ENCODE peak calls at places on chromosomes 13 and 19, in four cellular contexts. One of them, this sample, is unnamed.

GRCh38 chr13:93476175-93476574 is 249.6 kb downstream of the GPC6 start:
- DNase-seq in fibroblast of lung: peak
- DNase-seq in stimulated activated CD4-positive, alpha-beta T cell treated with anti-CD3 and anti-CD28 coated beads, Interleukin-15, amount 100 ng/mL, for 1 hour: no peak
- DNase-seq in GM12865: no peak
- DNase-seq in this sample: no peak

GRCh38 chr13:106156468-106156867 is 379.0 kb downstream of the EFNB2 start:
- DNase-seq in fibroblast of lung: peak
- DNase-seq in stimulated activated CD4-positive, alpha-beta T cell treated with anti-CD3 and anti-CD28 coated beads, Interleukin-15, amount 100 ng/mL, for 1 hour: no peak
- DNase-seq in GM12865: no peak
- DNase-seq in this sample: peak

GRCh38 chr13:112888238-112889111 is 80.5 kb upstream of the MCF2L start:
- DNase-seq in fibroblast of lung: no peak
- DNase-seq in GM12865: no peak
- DNase-seq in stimulated activated CD4-positive, alpha-beta T cell treated with anti-CD3 and anti-CD28 coated beads, Interleukin-15, amount 100 ng/mL, for 1 hour: no peak
- DNase-seq in this sample: no peak

GRCh38 chr13:112940236-112940635 is 28.8 kb upstream of the MCF2L start:
- DNase-seq in fibroblast of lung: no peak
- DNase-seq in GM12865: no peak
- DNase-seq in stimulated activated CD4-positive, alpha-beta T cell treated with anti-CD3 and anti-CD28 coated beads, Interleukin-15, amount 100 ng/mL, for 1 hour: no peak
- DNase-seq in this sample: no peak

GRCh38 chr19:4660181-4660791 is 9.9 kb downstream of the MYDGF start:
- DNase-seq in stimulated activated CD4-positive, alpha-beta T cell treated with anti-CD3 and anti-CD28 coated beads, Interleukin-15, amount 100 ng/mL, for 1 hour: no peak
- DNase-seq in GM12865: no peak
- DNase-seq in fibroblast of lung: no peak
- DNase-seq in this sample: no peak

GRCh38 chr19:41552558-41552957 is 23.4 kb upstream of the CEACAM21 start:
- DNase-seq in GM12865: peak
- DNase-seq in stimulated activated CD4-positive, alpha-beta T cell treated with anti-CD3 and anti-CD28 coated beads, Interleukin-15, amount 100 ng/mL, for 1 hour: no peak
- DNase-seq in fibroblast of lung: no peak
- DNase-seq in this sample: no peak

GRCh38 chr13:106755542-106755941 is 187.6 kb upstream of the ARGLU1 start:
- DNase-seq in fibroblast of lung: no peak
- DNase-seq in GM12865: no peak
- DNase-seq in stimulated activated CD4-positive, alpha-beta T cell treated with anti-CD3 and anti-CD28 coated beads, Interleukin-15, amount 100 ng/mL, for 1 hour: no peak
- DNase-seq in this sample: no peak

GRCh38 chr13:41577437-41577836 is 120.1 kb downstream of the RGCC start:
- DNase-seq in GM12865: no peak
- DNase-seq in stimulated activated CD4-positive, alpha-beta T cell treated with anti-CD3 and anti-CD28 coated beads, Interleukin-15, amount 100 ng/mL, for 1 hour: no peak
- DNase-seq in fibroblast of lung: peak
- DNase-seq in this sample: no peak

GRCh38 chr13:39417643-39418042 is 185.3 kb downstream of the LHFPL6 start:
- DNase-seq in GM12865: no peak
- DNase-seq in stimulated activated CD4-positive, alpha-beta T cell treated with anti-CD3 and anti-CD28 coated beads, Interleukin-15, amount 100 ng/mL, for 1 hour: no peak
- DNase-seq in fibroblast of lung: peak
- DNase-seq in this sample: no peak

GRCh38 chr13:106500450-106500849 is 35.0 kb downstream of the EFNB2 start:
- DNase-seq in stimulated activated CD4-positive, alpha-beta T cell treated with anti-CD3 and anti-CD28 coated beads, Interleukin-15, amount 100 ng/mL, for 1 hour: no peak
- DNase-seq in fibroblast of lung: no peak
- DNase-seq in GM12865: no peak
- DNase-seq in this sample: no peak

GRCh38 chr19:45451181-45451849 is 16.5 kb upstream of the FOSB start:
- DNase-seq in GM12865: peak
- DNase-seq in stimulated activated CD4-positive, alpha-beta T cell treated with anti-CD3 and anti-CD28 coated beads, Interleukin-15, amount 100 ng/mL, for 1 hour: peak
- DNase-seq in fibroblast of lung: peak
- DNase-seq in this sample: peak

GRCh38 chr19:34667349-34668076 is 9.4 kb downstream of the SCGB2B2 start:
- DNase-seq in stimulated activated CD4-positive, alpha-beta T cell treated with anti-CD3 and anti-CD28 coated beads, Interleukin-15, amount 100 ng/mL, for 1 hour: no peak
- DNase-seq in fibroblast of lung: peak
- DNase-seq in GM12865: no peak
- DNase-seq in this sample: no peak

GRCh38 chr19:15418112-15418587 is 638 bp downstream of the AKAP8L start:
- DNase-seq in GM12865: no peak
- DNase-seq in fibroblast of lung: peak
- DNase-seq in stimulated activated CD4-positive, alpha-beta T cell treated with anti-CD3 and anti-CD28 coated beads, Interleukin-15, amount 100 ng/mL, for 1 hour: no peak
- DNase-seq in this sample: no peak

GRCh38 chr13:82713681-82714405 is 1168.4 kb downstream of the SLITRK1 start:
- DNase-seq in stimulated activated CD4-positive, alpha-beta T cell treated with anti-CD3 and anti-CD28 coated beads, Interleukin-15, amount 100 ng/mL, for 1 hour: no peak
- DNase-seq in GM12865: no peak
- DNase-seq in fibroblast of lung: peak
- DNase-seq in this sample: no peak

GRCh38 chr19:30340724-30341595 is 31.2 kb upstream of the ZNF536 start:
- DNase-seq in GM12865: no peak
- DNase-seq in fibroblast of lung: peak
- DNase-seq in stimulated activated CD4-positive, alpha-beta T cell treated with anti-CD3 and anti-CD28 coated beads, Interleukin-15, amount 100 ng/mL, for 1 hour: no peak
- DNase-seq in this sample: no peak